ENCODE peak calls at places on chromosomes 12 and 14, in seven cellular contexts. J is anterior cingulate cortex, Y is GM12891, D is HFF-Myc, X is neural crest cell, A is SK-N-DZ, Z is activated T-helper 1 cell treated with Interleukin-2 at 50 U/mL for 16 hours. U is an unnamed sample.

GRCh38 chr12:62588916-62589315 is 122.3 kb downstream of the MON2 start:
- DNase-seq in J (no peak), Y (no peak), D (no peak), X (no peak), A (no peak), Z (no peak), U (no peak)

GRCh38 chr12:109961201-109961600 is 35.0 kb downstream of the GIT2 start:
- DNase-seq in J (no peak), Y (no peak), D (no peak), X (no peak), A (no peak), Z (no peak), U (no peak)

GRCh38 chr14:58151264-58151700 is 731 bp downstream of the ARMH4 start:
- DNase-seq in J (peak), Y (no peak), D (no peak), X (peak), A (peak), Z (no peak), U (no peak)

GRCh38 chr12:31896514-31897039 is 62.6 kb upstream of the RESF1 start:
- DNase-seq in J (no peak), Y (peak), D (peak), X (no peak), A (no peak), Z (peak), U (peak)

GRCh38 chr12:12372946-12373722 is 16.3 kb downstream of the BORCS5 start:
- DNase-seq in J (no peak), Y (no peak), D (no peak), X (no peak), A (no peak), Z (no peak), U (no peak)

GRCh38 chr14:103520657-103521437 is 1.8 kb downstream of the CKB start:
- DNase-seq in J (no peak), Y (peak), D (no peak), X (peak), A (peak), Z (peak), U (peak)

GRCh38 chr12:131736807-131737484 is 26.1 kb downstream of the SFSWAP start:
- DNase-seq in J (no peak), Y (no peak), D (no peak), X (no peak), A (no peak), Z (no peak), U (no peak)

GRCh38 chr12:49088190-49088931 is 6.2 kb downstream of the DHH start:
- DNase-seq in J (peak), Y (no peak), D (peak), X (peak), A (peak), Z (peak), U (peak)

GRCh38 chr12:121894633-121895032 is 6.0 kb downstream of the PSMD9 start:
- DNase-seq in J (no peak), Y (no peak), D (no peak), X (no peak), A (peak), Z (no peak), U (no peak)

GRCh38 chr14:102659797-102660196 is 67.3 kb downstream of the RCOR1 start:
- DNase-seq in J (no peak), Y (no peak), D (no peak), X (no peak), A (no peak), Z (no peak), U (no peak)

GRCh38 chr12:94416613-94417012 is 43.1 kb downstream of the CEP83 start:
- DNase-seq in J (no peak), Y (no peak), D (no peak), X (no peak), A (no peak), Z (no peak), U (no peak)

GRCh38 chr12:12319501-12320322 is 30.3 kb downstream of the MANSC1 start:
- DNase-seq in J (no peak), Y (no peak), D (no peak), X (no peak), A (no peak), Z (no peak), U (no peak)

U was measured in stomach.